ENCODE peak calls at places on chromosomes 3 and 15, in five cellular contexts. J is mammary epithelial cell, C is neuronal stem cell, V is mesenchymal stem cell, S is fibroblast of lung. Z is an unnamed sample.

GRCh38 chr3:129310111-129310601 is 31.5 kb downstream of the HMCES start:
- DNase-seq in S (no peak), C (no peak), J (peak; percentile 100), V (no peak), Z (no peak)

GRCh38 chr15:31338879-31339557 is 12.4 kb downstream of the KLF13 start:
- DNase-seq in V (peak; percentile 81), C (no peak), S (peak; percentile 83), J (peak; percentile 85), Z (peak; percentile 77)

GRCh38 chr3:186400677-186401076 is 38.6 kb upstream of the DGKG start:
- DNase-seq in V (peak; percentile 23), C (no peak), S (peak; percentile 30), J (no peak), Z (no peak)

GRCh38 chr3:135895106-135895733 is 70.3 kb upstream of the PPP2R3A start:
- DNase-seq in S (peak; percentile 63), C (peak; percentile 75), V (peak; percentile 66), J (peak; percentile 73), Z (peak; percentile 57)

GRCh38 chr3:197430961-197431910 is 124.5 kb downstream of the BDH1 start:
- DNase-seq in C (no peak), J (no peak), V (peak; percentile 67), S (peak; percentile 78), Z (peak; percentile 78)

GRCh38 chr3:45992133-45992729 is 3.4 kb downstream of the FYCO1 start:
- DNase-seq in C (no peak), S (no peak), V (no peak), J (no peak), Z (no peak)

GRCh38 chr15:65930134-65930533 is 60.8 kb downstream of the RAB11A start:
- DNase-seq in V (no peak), S (no peak), J (no peak), C (no peak), Z (no peak)

GRCh38 chr3:9192238-9192637 is 57.2 kb downstream of the SRGAP3 start:
- DNase-seq in S (no peak), J (no peak), C (no peak), V (no peak), Z (no peak)

GRCh38 chr15:64464271-64465005 is 4.1 kb downstream of the ZNF609 start:
- DNase-seq in V (no peak), J (no peak), S (peak; percentile 57), C (no peak), Z (peak; percentile 48)

GRCh38 chr3:111954228-111954990 is 24.4 kb upstream of the ABHD10 start:
- DNase-seq in J (no peak), S (peak; percentile 47), C (no peak), V (no peak), Z (peak; percentile 37)

GRCh38 chr15:76953913-76954312 is 22.4 kb downstream of the RCN2 start:
- DNase-seq in C (no peak), S (no peak), J (no peak), V (no peak), Z (no peak)

GRCh38 chr3:53941174-53941573 is 49.5 kb upstream of the SELENOK start:
- DNase-seq in C (no peak), S (peak; percentile 73), V (peak; percentile 5), J (peak; percentile 44), Z (peak; percentile 62)

GRCh38 chr15:75921732-75922703 is 18.3 kb downstream of the FBXO22 start:
- DNase-seq in S (peak; percentile 60), V (peak; percentile 91), J (peak; percentile 78), C (no peak), Z (peak; percentile 51)

GRCh38 chr3:30894521-30895289 is at the start of gene GADL1:
- DNase-seq in C (peak; percentile 27), J (peak; percentile 14), S (peak; percentile 49), V (peak; percentile 38), Z (peak; percentile 33)

GRCh38 chr3:21705769-21706168 is 45.2 kb downstream of the ZNF385D start:
- DNase-seq in V (no peak), C (no peak), J (peak; percentile 90), S (peak; percentile 90), Z (peak; percentile 86)

GRCh38 chr15:58627046-58627445 is 122.5 kb downstream of the ADAM10 start:
- DNase-seq in V (no peak), C (no peak), S (no peak), J (no peak), Z (no peak)

GRCh38 chr3:46293035-46293724 is 50.9 kb downstream of the CCR3 start:
- DNase-seq in J (no peak), V (no peak), S (no peak), C (no peak), Z (no peak)

GRCh38 chr3:99825239-99825638 is 7.6 kb downstream of the CMSS1 start:
- DNase-seq in C (no peak), J (peak; percentile 32), V (peak; percentile 44), S (peak; percentile 66), Z (peak; percentile 55)

GRCh38 chr3:11716576-11717250 is 73.0 kb upstream of the VGLL4 start:
- DNase-seq in C (no peak), V (peak; percentile 41), J (peak; percentile 60), S (no peak), Z (no peak)

GRCh38 chr15:74337146-74337545 is 30.3 kb downstream of the CYP11A1 start:
- DNase-seq in J (no peak), C (no peak), V (no peak), S (no peak), Z (no peak)

GRCh38 chr3:187368251-187368733 is at the start of gene RTP4:
- DNase-seq in V (peak; percentile 65), S (peak; percentile 34), J (peak; percentile 74), C (no peak), Z (peak; percentile 28)

GRCh38 chr15:76327191-76328105 is 9.1 kb upstream of the ISL2 start:
- DNase-seq in V (no peak), C (no peak), S (peak; percentile 63), J (peak; percentile 64), Z (peak; percentile 52)

GRCh38 chr3:71784914-71785593 is at the start of gene PROK2:
- DNase-seq in S (no peak), C (peak; percentile 30), V (no peak), J (no peak), Z (no peak)

GRCh38 chr3:33883538-33884203 is 85.2 kb downstream of the PDCD6IP start:
- DNase-seq in J (peak; percentile 16), C (peak; percentile 57), V (peak; percentile 56), S (peak; percentile 15), Z (no peak)

GRCh38 chr3:170278632-170279031 is 56.4 kb downstream of the PRKCI start:
- DNase-seq in C (no peak), V (no peak), S (no peak), J (no peak), Z (no peak)

GRCh38 chr15:32909431-32909830 is 191.6 kb downstream of the GREM1 start:
- DNase-seq in V (peak; percentile 44), J (peak; percentile 28), C (no peak), S (peak; percentile 60), Z (peak; percentile 44)

GRCh38 chr15:62121273-62122015 is 43.6 kb downstream of the C2CD4B start:
- DNase-seq in J (no peak), V (no peak), C (no peak), S (no peak), Z (no peak)

GRCh38 chr15:83998486-83998885 is 237.1 kb upstream of the GOLGA6L4 start:
- DNase-seq in J (peak; percentile 16), S (peak; percentile 3), V (no peak), C (no peak), Z (no peak)

GRCh38 chr3:177929310-177929709 is 606.9 kb upstream of the KCNMB2 start:
- DNase-seq in V (no peak), J (peak; percentile 74), C (no peak), S (peak; percentile 60), Z (peak; percentile 55)

GRCh38 chr3:14941871-14942270 is 5.5 kb upstream of the NR2C2 start:
- DNase-seq in V (no peak), S (no peak), J (no peak), C (no peak), Z (no peak)

GRCh38 chr3:112010631-112011030 is 11.9 kb downstream of the TAGLN3 start:
- DNase-seq in C (no peak), S (no peak), V (no peak), J (no peak), Z (no peak)

GRCh38 chr15:58666957-58667356 is 82.5 kb downstream of the ADAM10 start:
- DNase-seq in J (peak; percentile 8), V (peak; percentile 64), S (peak; percentile 20), C (no peak), Z (peak; percentile 3)

GRCh38 chr3:169430687-169431404 is 232.7 kb downstream of the MECOM start:
- DNase-seq in C (no peak), J (peak; percentile 80), S (peak; percentile 70), V (no peak), Z (peak; percentile 62)

GRCh38 chr3:69385033-69385722 is 710 bp downstream of the FRMD4B start:
- DNase-seq in C (no peak), V (no peak), J (no peak), S (no peak), Z (no peak)
- H3K4me3 ChIP-seq in C (no peak overlapping the region), V (no peak overlapping the region), J (peak overlapping the region; percentile 68), S (no peak overlapping the region), Z (peak overlapping the region; percentile 52)

DNA sequence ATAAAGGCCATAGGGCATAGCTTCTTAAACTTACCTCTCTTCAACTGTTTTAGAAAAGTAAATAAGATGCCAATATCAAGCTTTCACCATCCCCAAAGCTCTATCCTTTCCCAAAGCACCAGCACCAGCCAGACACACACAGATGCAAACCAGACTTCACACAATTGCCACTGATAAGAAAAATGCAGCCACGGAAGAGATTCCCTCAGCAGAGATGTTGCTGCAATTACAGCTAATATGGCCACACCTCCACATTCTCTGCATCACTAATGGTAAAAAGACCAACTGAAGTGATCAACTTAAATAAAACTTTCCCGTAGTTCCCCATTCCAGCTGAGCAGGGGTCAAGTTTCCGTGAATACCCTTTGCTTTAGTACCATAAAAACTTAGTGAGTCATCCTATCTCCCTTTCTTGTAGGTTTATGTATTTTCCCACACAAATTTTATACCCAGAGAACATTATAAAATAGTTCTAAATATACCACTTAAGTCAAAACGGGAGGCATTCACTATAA is 64.4 kb downstream of the SLC9A9 start:
- DNase-seq in V (peak; percentile 49), C (no peak), S (peak; percentile 10), J (no peak), Z (no peak)
- H2AFZ ChIP-seq in V (no peak overlapping the region), C (no peak overlapping the region), S (no peak overlapping the region), J (no peak overlapping the region), Z (no peak overlapping the region)

DNA sequence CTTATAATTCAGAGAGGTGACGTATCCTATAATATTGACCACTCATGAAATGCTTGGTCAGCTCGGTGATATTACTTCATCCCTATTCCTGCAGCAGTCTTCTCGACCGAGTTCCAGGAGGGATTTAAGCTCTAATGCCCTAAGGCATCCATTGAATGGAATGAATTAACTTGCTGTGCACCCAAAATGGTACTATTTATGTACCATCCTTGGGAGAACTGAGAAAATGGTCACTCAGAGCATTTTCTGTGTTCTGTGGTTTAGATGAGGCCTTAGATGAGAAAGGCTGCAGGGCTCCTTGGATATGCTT is 637 bp downstream of the BLOC1S6 start:
- DNase-seq in V (no peak), C (no peak), J (no peak), S (no peak), Z (no peak)
- H3K4me3 ChIP-seq in V (peak overlapping the region; percentile 85), C (peak overlapping the region; percentile 69), J (peak overlapping the region; percentile 88), S (peak overlapping the region; percentile 84), Z (peak overlapping the region; percentile 99)

DNA sequence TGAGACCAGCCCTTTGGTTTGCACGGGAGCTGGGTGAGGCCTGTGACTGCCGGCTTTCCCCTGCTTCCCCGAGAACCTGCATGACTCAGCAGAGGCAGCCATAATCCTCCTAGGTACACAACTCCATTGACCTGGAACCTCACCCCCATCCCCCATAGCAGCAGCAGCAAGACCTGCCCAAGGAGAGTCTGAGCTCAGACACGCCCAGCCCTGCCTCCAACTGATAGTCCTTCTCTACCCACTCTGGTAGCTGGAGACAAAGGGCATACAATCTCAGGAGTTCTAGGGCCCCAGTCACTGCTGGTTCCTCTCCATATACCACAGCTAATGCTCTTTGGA is 141.0 kb upstream of the ARHGEF26 start:
- DNase-seq in S (no peak), C (no peak), V (no peak), J (peak; percentile 45), Z (no peak)
- H2AFZ ChIP-seq in S (no peak overlapping the region), C (no peak overlapping the region), V (no peak overlapping the region), J (peak overlapping the region; percentile 97), Z (no peak overlapping the region)